ENCODE peak calls at places on chromosomes 16 and 17, in seven cellular contexts. R, O, T, L, D, F and P are unnamed samples.

GRCh38 chr17:21007646-21008045 is 35.2 kb downstream of the USP22 start:
- DNase-seq in R (no peak), O (no peak), T (no peak), L (no peak), D (no peak), F (no peak), P (no peak)

GRCh38 chr17:45857977-45858708 is 13.5 kb downstream of the SPPL2C start:
- DNase-seq in R (peak; percentile 83), O (no peak), T (peak; percentile 32), L (no peak), D (peak; percentile 12), F (no peak), P (no peak)

GRCh38 chr17:2782030-2782429 is 14.2 kb upstream of the RAP1GAP2 start:
- DNase-seq in R (no peak), O (no peak), T (no peak), L (no peak), D (peak; percentile 61), F (no peak), P (no peak)

GRCh38 chr17:40415390-40415789 is 2.3 kb downstream of the TOP2A start:
- DNase-seq in R (peak; percentile 48), O (peak; percentile 58), T (peak; percentile 47), L (no peak), D (peak; percentile 59), F (no peak), P (no peak)

GRCh38 chr16:67158637-67159600 is 790 bp downstream of the TRADD start:
- DNase-seq in R (peak; percentile 56), O (peak; percentile 86), T (no peak), L (no peak), D (no peak), F (no peak), P (peak; percentile 77)

GRCh38 chr17:69325518-69326301 is 1.2 kb downstream of the ABCA5 start:
- DNase-seq in R (peak; percentile 41), O (no peak), T (no peak), L (no peak), D (no peak), F (no peak), P (no peak)

GRCh38 chr17:67377727-67378443 is 804 bp downstream of the PITPNC1 start:
- DNase-seq in R (peak; percentile 74), O (peak; percentile 52), T (no peak), L (peak; percentile 47), D (peak; percentile 35), F (no peak), P (peak; percentile 37)

GRCh38 chr17:18319604-18320256 is 4.6 kb downstream of the SMCR8 start:
- DNase-seq in R (peak; percentile 76), O (no peak), T (peak; percentile 37), L (no peak), D (peak; percentile 68), F (no peak), P (no peak)

GRCh38 chr17:16870253-16871245 is 101.4 kb downstream of the TNFRSF13B start:
- DNase-seq in R (no peak), O (no peak), T (no peak), L (no peak), D (no peak), F (no peak), P (no peak)

GRCh38 chr17:49975531-49975930 is 6.5 kb downstream of the DLX4 start:
- DNase-seq in R (no peak), O (no peak), T (no peak), L (no peak), D (no peak), F (no peak), P (no peak)

GRCh38 chr17:44279586-44280344 is 11.8 kb upstream of the SLC4A1 start:
- DNase-seq in R (peak; percentile 59), O (no peak), T (peak; percentile 89), L (peak; percentile 59), D (peak; percentile 91), F (no peak), P (no peak)

GRCh38 chr16:886802-887731 is 83.7 kb downstream of the LMF1 start:
- DNase-seq in R (peak; percentile 51), O (no peak), T (peak; percentile 9), L (no peak), D (no peak), F (no peak), P (no peak)

GRCh38 chr17:56994009-56994792 is 16.3 kb downstream of the SCPEP1 start:
- DNase-seq in R (no peak), O (no peak), T (no peak), L (no peak), D (peak; percentile 26), F (no peak), P (no peak)

GRCh38 chr17:40598928-40599627 is 33.8 kb upstream of the CCR7 start:
- DNase-seq in R (no peak), O (peak; percentile 74), T (no peak), L (peak; percentile 47), D (peak; percentile 37), F (peak; percentile 78), P (peak; percentile 54)

GRCh38 chr16:29820271-29820701 is at the start of gene MVP:
- DNase-seq in R (peak; percentile 86), O (peak; percentile 42), T (peak; percentile 42), L (peak; percentile 80), D (peak; percentile 57), F (peak; percentile 90), P (no peak)

DNA sequence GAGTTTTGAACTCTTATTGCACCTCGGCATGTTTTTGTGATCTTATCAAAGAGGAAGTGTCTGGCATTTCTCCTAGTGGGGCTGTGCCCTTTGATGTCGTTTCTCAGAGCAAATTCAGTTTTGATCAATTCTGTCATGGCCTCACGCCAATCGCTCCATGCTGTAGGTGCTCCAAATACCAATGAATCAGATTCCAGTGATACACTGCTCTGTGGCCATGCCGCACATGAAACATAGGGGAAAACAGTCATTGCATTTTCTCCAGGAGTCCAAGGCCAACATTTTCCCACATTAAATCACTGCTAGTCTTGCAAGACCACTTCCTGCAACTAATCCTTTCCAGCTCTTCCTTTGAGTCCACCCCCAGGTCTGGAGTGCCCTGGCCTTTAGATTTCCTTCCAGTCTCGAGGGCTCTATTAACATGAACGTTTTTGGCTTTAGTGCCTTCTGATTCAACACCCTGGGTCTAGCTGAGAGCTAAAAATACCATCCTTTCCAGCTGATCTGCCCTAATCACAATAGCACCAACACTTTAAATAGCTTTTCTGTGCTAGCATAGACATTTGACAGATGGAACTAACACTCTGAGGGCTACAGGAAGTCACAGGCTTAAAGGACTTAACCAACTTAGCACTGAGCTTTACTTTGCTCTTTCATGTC is 18.2 kb upstream of the RASL10B start:
- DNase-seq in R (no peak), O (no peak), T (peak; percentile 98), L (peak; percentile 48), D (peak; percentile 94), F (no peak), P (no peak)
- H3K4me1 ChIP-seq in R (peaks cover 18% of the 10 kb centered on the region), O (peaks cover 25% of the 10 kb centered on the region), T (peaks cover 15% of the 10 kb centered on the region), L (peaks cover 52% of the 10 kb centered on the region), D (peaks cover 7% of the 10 kb centered on the region), F (peaks cover 34% of the 10 kb centered on the region), P (peaks cover 7% of the 10 kb centered on the region)

DNA sequence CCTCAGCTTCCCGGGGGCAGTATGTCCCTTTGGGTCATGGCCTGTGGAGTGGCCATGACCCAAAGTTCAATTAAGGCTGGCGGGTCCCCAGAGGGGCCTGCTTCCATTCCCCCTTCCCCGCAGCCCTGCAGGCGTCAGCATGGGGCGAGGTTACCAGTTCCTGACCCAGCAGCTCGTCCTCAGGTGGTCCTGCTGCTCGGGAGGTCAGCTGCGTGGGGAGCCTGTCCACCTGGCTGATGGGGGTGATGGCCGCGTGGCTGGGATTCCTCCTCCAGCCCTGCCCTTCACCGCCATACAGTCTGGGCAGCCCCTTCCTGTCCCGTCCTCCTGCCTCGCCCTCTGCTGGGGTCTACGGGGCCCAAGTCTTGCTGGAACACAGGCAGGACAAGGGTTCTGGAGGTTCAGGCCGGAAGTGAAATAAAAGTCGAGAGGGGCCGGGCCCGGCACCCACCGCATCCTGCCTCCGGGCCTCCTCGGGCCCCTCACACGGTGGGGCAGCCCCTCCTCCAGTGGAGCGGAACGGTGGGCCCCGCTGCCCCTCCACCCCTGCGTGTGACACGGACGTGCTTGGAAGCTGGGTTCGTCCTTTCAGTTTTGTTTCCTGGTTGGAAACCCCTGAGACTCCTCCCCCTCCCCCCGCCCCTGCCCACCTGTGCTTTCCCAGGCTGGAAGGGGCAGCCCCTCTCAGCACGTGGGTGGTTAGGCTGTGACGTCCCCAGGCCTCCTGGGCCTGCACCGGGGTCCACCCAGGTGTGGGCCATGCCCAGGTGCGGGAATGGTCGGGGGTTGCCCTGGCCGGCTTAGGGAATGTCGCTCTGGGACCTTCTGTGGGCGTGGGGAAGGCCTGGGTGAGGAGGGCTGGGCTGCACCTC is 6.8 kb downstream of the UBALD2 start:
- DNase-seq in R (no peak), O (peak; percentile 58), T (peak; percentile 21), L (no peak), D (no peak), F (no peak), P (peak; percentile 53)
- H3K4me1 ChIP-seq in R (peaks cover 22% of the 10 kb centered on the region), O (peaks cover 79% of the 10 kb centered on the region), T (peaks cover 14% of the 10 kb centered on the region), L (peaks cover 32% of the 10 kb centered on the region), D (peaks cover 13% of the 10 kb centered on the region), F (peaks cover 71% of the 10 kb centered on the region), P (peaks cover 71% of the 10 kb centered on the region)

DNA sequence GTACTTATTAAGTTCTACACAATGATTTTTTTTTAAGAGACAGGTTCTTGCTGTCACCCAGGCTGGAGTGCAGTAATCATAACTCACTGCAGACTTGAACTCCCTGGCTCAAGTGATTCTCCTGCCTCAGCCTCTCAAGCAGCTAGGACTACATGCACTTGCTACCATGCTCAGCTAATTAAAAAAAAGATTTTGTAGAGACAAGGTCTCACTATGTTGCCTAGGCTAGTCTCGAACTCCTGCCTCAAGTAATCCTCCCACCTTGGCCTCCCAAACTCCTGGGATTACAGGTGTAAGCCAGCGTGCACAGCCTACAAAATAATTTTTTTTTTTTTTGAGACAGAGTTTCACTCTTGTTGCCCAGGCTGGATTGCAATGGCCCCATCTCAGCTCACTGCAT is 22.2 kb downstream of the USP32 start:
- DNase-seq in R (no peak), O (no peak), T (no peak), L (no peak), D (no peak), F (no peak), P (no peak)
- H3K4me1 ChIP-seq in R (no peaks in the 10 kb centered on the region), O (no peaks in the 10 kb centered on the region), T (no peaks in the 10 kb centered on the region), L (no peaks in the 10 kb centered on the region), D (peaks cover 11% of the 10 kb centered on the region), F (no peaks in the 10 kb centered on the region), P (no peaks in the 10 kb centered on the region)

GRCh38 chr17:82098939-82099765 is 1.1 kb upstream of the FASN start:
- DNase-seq in R (no peak), O (no peak), T (no peak), L (no peak), D (no peak), F (no peak), P (no peak)

GRCh38 chr17:82101767-82102679 is 4.0 kb upstream of the FASN start:
- DNase-seq in R (no peak), O (no peak), T (no peak), L (no peak), D (no peak), F (no peak), P (no peak)

GRCh38 chr17:82103588-82104451 is 5.8 kb upstream of the FASN start:
- DNase-seq in R (peak; percentile 90), O (no peak), T (no peak), L (peak; percentile 71), D (no peak), F (no peak), P (no peak)

GRCh38 chr17:82100502-82101298 is 2.7 kb upstream of the FASN start:
- DNase-seq in R (no peak), O (no peak), T (no peak), L (no peak), D (no peak), F (no peak), P (no peak)

DNA sequence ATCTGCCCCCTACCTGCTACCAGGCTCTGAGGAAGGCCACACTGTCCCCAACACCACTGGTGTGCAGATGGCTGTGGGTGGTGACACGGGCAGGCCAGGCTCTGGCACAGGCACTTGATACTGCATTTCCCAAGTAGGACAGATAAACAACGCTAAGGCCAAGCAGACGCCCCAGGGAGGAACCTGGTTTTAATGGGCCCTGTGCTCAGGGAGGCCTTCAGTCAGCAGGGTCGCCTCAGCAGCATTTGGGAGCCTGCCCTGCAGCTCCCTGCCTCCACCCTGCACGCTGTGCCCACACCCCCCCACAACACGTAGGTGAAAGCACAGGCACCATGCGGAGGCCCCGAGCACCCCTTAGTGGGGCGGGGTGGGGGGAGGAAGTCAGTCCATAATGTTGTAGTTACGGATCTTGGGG is 3.3 kb upstream of the FASN start:
- DNase-seq in R (no peak), O (no peak), T (no peak), L (no peak), D (no peak), F (no peak), P (no peak)
- H3K4me1 ChIP-seq in R (peaks cover 71% of the 10 kb centered on the region), O (peaks cover 33% of the 10 kb centered on the region), T (peaks cover 18% of the 10 kb centered on the region), L (peaks cover 30% of the 10 kb centered on the region), D (peaks cover 19% of the 10 kb centered on the region), F (peaks cover 77% of the 10 kb centered on the region), P (peaks cover 29% of the 10 kb centered on the region)